ENCODE peak calls at places on chromosomes 3 and 15, in four cellular contexts. One of them, this sample, is unnamed.

GRCh38 chr15:68789041-68789920 is 31.4 kb downstream of the ANP32A start:
- DNase-seq in endothelial cell of umbilical vein: peak; percentile 34
- DNase-seq in K562: no peak
- DNase-seq in IMR-90: no peak
- DNase-seq in this sample: no peak

GRCh38 chr15:89494941-89495637 is 1.3 kb downstream of the RHCG start:
- DNase-seq in K562: peak; percentile 41
- DNase-seq in IMR-90: no peak
- DNase-seq in endothelial cell of umbilical vein: no peak
- DNase-seq in this sample: no peak

GRCh38 chr3:99881121-99881524 is 63.5 kb downstream of the CMSS1 start:
- DNase-seq in endothelial cell of umbilical vein: peak; percentile 76
- DNase-seq in IMR-90: no peak
- DNase-seq in K562: no peak
- DNase-seq in this sample: no peak

GRCh38 chr15:29736012-29736744 is 86.1 kb downstream of the TJP1 start:
- DNase-seq in K562: no peak
- DNase-seq in endothelial cell of umbilical vein: no peak
- DNase-seq in IMR-90: no peak
- DNase-seq in this sample: peak; percentile 13

GRCh38 chr15:94174399-94174802 is 57.0 kb upstream of the MCTP2 start:
- DNase-seq in IMR-90: peak; percentile 87
- DNase-seq in endothelial cell of umbilical vein: no peak
- DNase-seq in K562: no peak
- DNase-seq in this sample: peak; percentile 30

GRCh38 chr15:53979051-53979788 is 979 bp downstream of the UNC13C start:
- DNase-seq in IMR-90: no peak
- DNase-seq in K562: no peak
- DNase-seq in endothelial cell of umbilical vein: no peak
- DNase-seq in this sample: no peak

GRCh38 chr3:29486087-29486486 is 205.2 kb downstream of the RBMS3 start:
- DNase-seq in K562: no peak
- DNase-seq in endothelial cell of umbilical vein: no peak
- DNase-seq in IMR-90: peak; percentile 77
- DNase-seq in this sample: peak; percentile 30

GRCh38 chr3:79368403-79368802 is 399.4 kb downstream of the ROBO1 start:
- DNase-seq in endothelial cell of umbilical vein: no peak
- DNase-seq in IMR-90: peak; percentile 13
- DNase-seq in K562: no peak
- DNase-seq in this sample: no peak

GRCh38 chr3:172607305-172608121 is 84.3 kb upstream of the TNFSF10 start:
- DNase-seq in IMR-90: peak; percentile 92
- DNase-seq in K562: no peak
- DNase-seq in endothelial cell of umbilical vein: peak; percentile 94
- DNase-seq in this sample: no peak

GRCh38 chr3:47283193-47283537 is 421 bp downstream of the KLHL18 start:
- DNase-seq in K562: no peak
- DNase-seq in IMR-90: no peak
- DNase-seq in endothelial cell of umbilical vein: peak; percentile 41
- DNase-seq in this sample: no peak

GRCh38 chr15:96888764-96889163 is 558.3 kb downstream of the NR2F2 start:
- DNase-seq in K562: no peak
- DNase-seq in endothelial cell of umbilical vein: no peak
- DNase-seq in IMR-90: no peak
- DNase-seq in this sample: no peak

GRCh38 chr3:119664370-119664769 is 4.0 kb upstream of the POPDC2 start:
- DNase-seq in K562: no peak
- DNase-seq in endothelial cell of umbilical vein: no peak
- DNase-seq in IMR-90: no peak
- DNase-seq in this sample: no peak

GRCh38 chr3:136343873-136344281 is 93.7 kb downstream of the PCCB start:
- DNase-seq in IMR-90: peak; percentile 98
- DNase-seq in K562: peak; percentile 62
- DNase-seq in endothelial cell of umbilical vein: peak; percentile 91
- DNase-seq in this sample: no peak

GRCh38 chr15:75065467-75065850 is 42.1 kb downstream of the PPCDC start:
- DNase-seq in K562: no peak
- DNase-seq in IMR-90: peak; percentile 24
- DNase-seq in endothelial cell of umbilical vein: no peak
- DNase-seq in this sample: no peak

GRCh38 chr15:63453181-63453905 is 51.0 kb upstream of the USP3 start:
- DNase-seq in IMR-90: no peak
- DNase-seq in endothelial cell of umbilical vein: peak; percentile 60
- DNase-seq in K562: no peak
- DNase-seq in this sample: no peak

GRCh38 chr15:67824900-67825879 is at the start of gene SKOR1:
- DNase-seq in K562: peak; percentile 45
- DNase-seq in IMR-90: peak; percentile 37
- DNase-seq in endothelial cell of umbilical vein: no peak
- DNase-seq in this sample: no peak

GRCh38 chr3:129021140-129021551 is 20.0 kb downstream of the EFCC1 start:
- DNase-seq in IMR-90: peak; percentile 83
- DNase-seq in K562: no peak
- DNase-seq in endothelial cell of umbilical vein: no peak
- DNase-seq in this sample: no peak

GRCh38 chr15:75368689-75369239 is 357 bp upstream of the MAN2C1 start:
- DNase-seq in endothelial cell of umbilical vein: no peak
- DNase-seq in IMR-90: peak; percentile 17
- DNase-seq in K562: no peak
- DNase-seq in this sample: no peak

GRCh38 chr3:42148982-42149432 is 57.9 kb downstream of the TRAK1 start:
- DNase-seq in IMR-90: peak; percentile 91
- DNase-seq in endothelial cell of umbilical vein: peak; percentile 50
- DNase-seq in K562: peak; percentile 87
- DNase-seq in this sample: no peak

GRCh38 chr3:146131616-146132410 is 29.2 kb downstream of the PLOD2 start:
- DNase-seq in endothelial cell of umbilical vein: no peak
- DNase-seq in IMR-90: peak; percentile 91
- DNase-seq in K562: no peak
- DNase-seq in this sample: no peak

GRCh38 chr15:93311620-93312019 is 222.6 kb upstream of the RGMA start:
- DNase-seq in endothelial cell of umbilical vein: no peak
- DNase-seq in IMR-90: no peak
- DNase-seq in K562: no peak
- DNase-seq in this sample: no peak

GRCh38 chr3:19645093-19645492 is 288.9 kb downstream of the EFHB start:
- DNase-seq in K562: no peak
- DNase-seq in IMR-90: no peak
- DNase-seq in endothelial cell of umbilical vein: no peak
- DNase-seq in this sample: peak; percentile 23

GRCh38 chr3:121488628-121489027 is 57.2 kb downstream of the POLQ start:
- DNase-seq in endothelial cell of umbilical vein: no peak
- DNase-seq in IMR-90: no peak
- DNase-seq in K562: no peak
- DNase-seq in this sample: no peak

GRCh38 chr15:61556037-61556648 is 327.0 kb upstream of the RORA start:
- DNase-seq in K562: no peak
- DNase-seq in IMR-90: peak; percentile 3
- DNase-seq in endothelial cell of umbilical vein: no peak
- DNase-seq in this sample: no peak

GRCh38 chr3:152910211-152910610 is 75.3 kb downstream of the P2RY1 start:
- DNase-seq in K562: no peak
- DNase-seq in IMR-90: no peak
- DNase-seq in endothelial cell of umbilical vein: no peak
- DNase-seq in this sample: no peak

GRCh38 chr3:16511561-16512434 is 1.7 kb downstream of the RFTN1 start:
- DNase-seq in endothelial cell of umbilical vein: peak; percentile 83
- DNase-seq in K562: no peak
- DNase-seq in IMR-90: peak; percentile 92
- DNase-seq in this sample: peak; percentile 98

GRCh38 chr3:38582941-38583645 is 66.4 kb downstream of the SCN5A start:
- DNase-seq in endothelial cell of umbilical vein: no peak
- DNase-seq in IMR-90: no peak
- DNase-seq in K562: no peak
- DNase-seq in this sample: no peak

GRCh38 chr15:59364238-59364637 is 8.4 kb downstream of the MYO1E start:
- DNase-seq in IMR-90: peak; percentile 66
- DNase-seq in K562: no peak
- DNase-seq in endothelial cell of umbilical vein: peak; percentile 40
- DNase-seq in this sample: no peak

GRCh38 chr15:74655424-74655823 is 39.8 kb downstream of the CLK3 start:
- DNase-seq in endothelial cell of umbilical vein: peak; percentile 23
- DNase-seq in K562: no peak
- DNase-seq in IMR-90: no peak
- DNase-seq in this sample: peak; percentile 36

GRCh38 chr3:136512391-136512790 is 239.8 kb downstream of the STAG1 start:
- DNase-seq in K562: no peak
- DNase-seq in IMR-90: peak; percentile 68
- DNase-seq in endothelial cell of umbilical vein: no peak
- DNase-seq in this sample: no peak

GRCh38 chr3:53114011-53114400 is 16.2 kb downstream of the RFT1 start:
- DNase-seq in endothelial cell of umbilical vein: peak; percentile 74
- DNase-seq in K562: peak; percentile 78
- DNase-seq in IMR-90: peak; percentile 78
- DNase-seq in this sample: no peak

GRCh38 chr3:34005886-34006285 is 207.5 kb downstream of the PDCD6IP start:
- DNase-seq in endothelial cell of umbilical vein: no peak
- DNase-seq in K562: no peak
- DNase-seq in IMR-90: peak; percentile 89
- DNase-seq in this sample: no peak

GRCh38 chr3:196821806-196822355 is 45.8 kb upstream of the SENP5 start:
- DNase-seq in IMR-90: no peak
- DNase-seq in endothelial cell of umbilical vein: no peak
- DNase-seq in K562: no peak
- DNase-seq in this sample: no peak

GRCh38 chr3:69838696-69839515 is 99.6 kb downstream of the MITF start:
- DNase-seq in endothelial cell of umbilical vein: no peak
- DNase-seq in IMR-90: no peak
- DNase-seq in K562: no peak
- DNase-seq in this sample: no peak

GRCh38 chr15:60539017-60539416 is 60.1 kb upstream of the ICE2 start:
- DNase-seq in endothelial cell of umbilical vein: no peak
- DNase-seq in IMR-90: no peak
- DNase-seq in K562: no peak
- DNase-seq in this sample: no peak

GRCh38 chr15:47331796-47332480 is 385.4 kb upstream of the SEMA6D start:
- DNase-seq in endothelial cell of umbilical vein: no peak
- DNase-seq in IMR-90: peak; percentile 83
- DNase-seq in K562: no peak
- DNase-seq in this sample: no peak

GRCh38 chr3:111989061-111989678 is 9.6 kb upstream of the TAGLN3 start:
- DNase-seq in endothelial cell of umbilical vein: peak; percentile 72
- DNase-seq in IMR-90: peak; percentile 80
- DNase-seq in K562: no peak
- DNase-seq in this sample: no peak

GRCh38 chr15:96947830-96948229 is 617.3 kb downstream of the NR2F2 start:
- DNase-seq in endothelial cell of umbilical vein: peak; percentile 22
- DNase-seq in K562: no peak
- DNase-seq in IMR-90: no peak
- DNase-seq in this sample: no peak

GRCh38 chr3:4675704-4676103 is 182.6 kb downstream of the ITPR1 start:
- DNase-seq in K562: no peak
- DNase-seq in IMR-90: no peak
- DNase-seq in endothelial cell of umbilical vein: no peak
- DNase-seq in this sample: no peak

GRCh38 chr3:177607596-177607995 is 410.3 kb upstream of the TBL1XR1 start:
- DNase-seq in endothelial cell of umbilical vein: no peak
- DNase-seq in IMR-90: peak; percentile 37
- DNase-seq in K562: no peak
- DNase-seq in this sample: no peak
- TF ChIP-seq FOS in endothelial cell of umbilical vein: no peak
- TF ChIP-seq FOS in IMR-90: no peak
- TF ChIP-seq FOS in K562: no peak
- TF ChIP-seq FOS in this sample: no peak

DNA sequence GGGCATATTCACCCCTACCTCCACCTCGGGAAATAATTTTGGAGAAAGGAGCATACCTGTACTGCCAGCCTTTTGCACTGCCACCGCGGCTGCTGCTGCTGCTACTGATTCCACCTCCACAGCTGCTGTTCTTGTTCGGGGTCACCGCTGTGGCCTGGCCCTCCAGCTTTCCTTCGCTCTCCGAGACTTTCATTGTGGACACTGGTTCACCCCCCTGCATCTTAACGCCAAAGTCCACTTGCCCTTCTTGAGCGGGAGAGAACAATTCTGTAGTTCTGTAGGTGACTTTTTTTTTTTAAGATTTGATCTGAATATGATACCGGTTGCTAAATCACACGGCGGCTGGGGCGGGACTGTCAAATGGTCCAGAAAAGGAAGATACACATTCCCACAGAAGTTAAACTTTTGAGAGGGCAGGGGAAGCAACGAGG is 701 bp downstream of the OSBPL11 start:
- DNase-seq in K562: no peak
- DNase-seq in IMR-90: peak; percentile 22
- DNase-seq in endothelial cell of umbilical vein: no peak
- DNase-seq in this sample: no peak
- TF ChIP-seq FOS in K562: no peak
- TF ChIP-seq FOS in IMR-90: no peak
- TF ChIP-seq FOS in endothelial cell of umbilical vein: no peak
- TF ChIP-seq FOS in this sample: no peak

GRCh38 chr3:8204846-8205624 is 296.6 kb upstream of the LMCD1 start:
- DNase-seq in K562: no peak
- DNase-seq in endothelial cell of umbilical vein: no peak
- DNase-seq in IMR-90: no peak
- DNase-seq in this sample: no peak

GRCh38 chr3:8205876-8206275 is 295.7 kb upstream of the LMCD1 start:
- DNase-seq in K562: no peak
- DNase-seq in IMR-90: no peak
- DNase-seq in endothelial cell of umbilical vein: no peak
- DNase-seq in this sample: no peak

GRCh38 chr3:8212794-8213193 is 288.8 kb upstream of the LMCD1 start:
- DNase-seq in endothelial cell of umbilical vein: no peak
- DNase-seq in K562: no peak
- DNase-seq in IMR-90: no peak
- DNase-seq in this sample: no peak

GRCh38 chr3:8210752-8211405 is 290.7 kb upstream of the LMCD1 start:
- DNase-seq in IMR-90: peak; percentile 2
- DNase-seq in K562: no peak
- DNase-seq in endothelial cell of umbilical vein: no peak
- DNase-seq in this sample: no peak
- TF ChIP-seq FOS in IMR-90: no peak
- TF ChIP-seq FOS in K562: no peak
- TF ChIP-seq FOS in endothelial cell of umbilical vein: no peak
- TF ChIP-seq FOS in this sample: no peak

GRCh38 chr3:57958642-57959406 is 49.4 kb upstream of the FLNB start:
- DNase-seq in K562: peak; percentile 42
- DNase-seq in IMR-90: no peak
- DNase-seq in endothelial cell of umbilical vein: peak; percentile 48
- DNase-seq in this sample: no peak
- TF ChIP-seq FOS in K562: no peak
- TF ChIP-seq FOS in IMR-90: no peak
- TF ChIP-seq FOS in endothelial cell of umbilical vein: no peak
- TF ChIP-seq FOS in this sample: no peak

GRCh38 chr3:187208159-187208558 is 10.9 kb downstream of the RTP1 start:
- DNase-seq in endothelial cell of umbilical vein: peak; percentile 7
- DNase-seq in IMR-90: peak; percentile 29
- DNase-seq in K562: no peak
- DNase-seq in this sample: no peak

GRCh38 chr3:187207624-187208023 is 10.3 kb downstream of the RTP1 start:
- DNase-seq in endothelial cell of umbilical vein: no peak
- DNase-seq in IMR-90: no peak
- DNase-seq in K562: no peak
- DNase-seq in this sample: no peak

GRCh38 chr3:187209501-187209900 is 12.2 kb downstream of the RTP1 start:
- DNase-seq in IMR-90: no peak
- DNase-seq in K562: no peak
- DNase-seq in endothelial cell of umbilical vein: no peak
- DNase-seq in this sample: no peak

GRCh38 chr3:187205683-187206082 is 8.4 kb downstream of the RTP1 start:
- DNase-seq in K562: no peak
- DNase-seq in IMR-90: no peak
- DNase-seq in endothelial cell of umbilical vein: no peak
- DNase-seq in this sample: no peak

GRCh38 chr3:187207062-187207461 is 9.8 kb downstream of the RTP1 start:
- DNase-seq in IMR-90: no peak
- DNase-seq in K562: no peak
- DNase-seq in endothelial cell of umbilical vein: no peak
- DNase-seq in this sample: no peak
- TF ChIP-seq FOS in IMR-90: no peak
- TF ChIP-seq FOS in K562: no peak
- TF ChIP-seq FOS in endothelial cell of umbilical vein: no peak
- TF ChIP-seq FOS in this sample: no peak

This sample was measured in GM12878.